ENCODE peak calls at places on chromosome 21, in six cellular contexts. I is A549, V is IMR-90, U is HepG2, M is GM12878, L is K562. A is an unnamed sample.

GRCh38 chr21:8992731-8993174 is 1528.6 kb upstream of the TPTE start:
- DNase-seq in I (no peak), V (no peak), U (peak; percentile 95), M (no peak), L (peak; percentile 42), A (peak; percentile 31)

GRCh38 chr21:29208666-29209059 is 78.2 kb downstream of the MAP3K7CL start:
- DNase-seq in I (no peak), V (peak; percentile 93), U (no peak), M (no peak), L (no peak), A (no peak)

GRCh38 chr21:15034126-15034848 is 30.5 kb downstream of the NRIP1 start:
- DNase-seq in I (no peak), V (peak; percentile 72), U (no peak), M (no peak), L (no peak), A (no peak)

GRCh38 chr21:35051287-35051818 is 2.3 kb upstream of the RUNX1 start:
- DNase-seq in I (peak; percentile 43), V (peak; percentile 80), U (peak; percentile 82), M (no peak), L (peak; percentile 91), A (peak; percentile 74)

GRCh38 chr21:36100971-36101641 is 31.3 kb downstream of the CBR1 start:
- DNase-seq in I (no peak), V (no peak), U (no peak), M (no peak), L (no peak), A (no peak)

GRCh38 chr21:24045775-24046215 is 1561.5 kb downstream of the MRPL39 start:
- DNase-seq in I (no peak), V (peak; percentile 99), U (no peak), M (no peak), L (peak; percentile 5), A (peak; percentile 13)

GRCh38 chr21:25456672-25457071 is 150.6 kb downstream of the MRPL39 start:
- DNase-seq in I (no peak), V (peak; percentile 7), U (no peak), M (peak; percentile 77), L (no peak), A (no peak)

GRCh38 chr21:28663111-28663693 is 329.5 kb downstream of the LTN1 start:
- DNase-seq in I (no peak), V (no peak), U (no peak), M (no peak), L (no peak), A (no peak)

GRCh38 chr21:35593000-35593502 is 467.3 kb downstream of the SETD4 start:
- DNase-seq in I (no peak), V (peak; percentile 70), U (no peak), M (no peak), L (no peak), A (no peak)

GRCh38 chr21:28132713-28133112 is 860.0 kb downstream of the LTN1 start:
- DNase-seq in I (no peak), V (peak; percentile 44), U (no peak), M (no peak), L (no peak), A (no peak)

GRCh38 chr21:42097860-42098259 is 26.7 kb downstream of the UMODL1 start:
- DNase-seq in I (peak; percentile 84), V (peak; percentile 99), U (peak; percentile 55), M (no peak), L (no peak), A (peak; percentile 65)

DNA sequence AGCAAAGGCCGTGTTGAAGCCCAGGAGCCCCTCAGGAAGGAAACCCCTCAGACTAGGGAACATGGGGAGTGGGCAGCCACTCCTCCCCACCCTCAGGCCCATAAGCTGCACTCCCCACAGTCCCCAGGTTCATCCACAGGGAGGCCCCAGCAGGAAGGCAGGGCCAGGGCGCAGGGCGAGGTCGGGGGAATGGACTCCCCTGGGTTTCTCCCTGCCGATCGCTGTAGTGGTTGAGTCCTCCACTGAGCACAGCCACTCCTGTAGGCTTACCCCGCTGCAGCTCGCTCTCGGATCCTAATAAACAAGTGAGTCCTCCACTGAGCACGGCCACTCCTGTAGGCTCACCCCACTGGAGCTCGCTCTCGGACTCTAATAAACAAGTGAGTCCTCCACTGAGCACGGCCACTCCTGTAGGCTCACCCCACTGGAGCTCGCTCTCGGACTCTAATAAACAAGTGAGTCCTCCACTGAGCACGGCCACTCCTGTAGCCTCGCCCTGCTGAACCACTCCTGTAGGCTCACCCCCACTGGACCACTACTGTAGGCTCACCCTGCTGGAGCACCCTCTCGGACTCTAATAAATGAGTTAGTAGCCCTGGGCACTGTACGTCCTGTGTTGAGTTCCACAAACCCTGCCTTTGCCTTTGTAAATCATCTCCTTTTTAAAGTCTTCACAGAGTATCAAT is 16.2 kb upstream of the COL18A1 start:
- DNase-seq in I (no peak), V (no peak), U (no peak), M (no peak), L (no peak), A (no peak)
- TF ChIP-seq BHLHE40 in I (no peak), V (no peak), U (no peak), M (no peak), L (no peak), A (no peak)

DNA sequence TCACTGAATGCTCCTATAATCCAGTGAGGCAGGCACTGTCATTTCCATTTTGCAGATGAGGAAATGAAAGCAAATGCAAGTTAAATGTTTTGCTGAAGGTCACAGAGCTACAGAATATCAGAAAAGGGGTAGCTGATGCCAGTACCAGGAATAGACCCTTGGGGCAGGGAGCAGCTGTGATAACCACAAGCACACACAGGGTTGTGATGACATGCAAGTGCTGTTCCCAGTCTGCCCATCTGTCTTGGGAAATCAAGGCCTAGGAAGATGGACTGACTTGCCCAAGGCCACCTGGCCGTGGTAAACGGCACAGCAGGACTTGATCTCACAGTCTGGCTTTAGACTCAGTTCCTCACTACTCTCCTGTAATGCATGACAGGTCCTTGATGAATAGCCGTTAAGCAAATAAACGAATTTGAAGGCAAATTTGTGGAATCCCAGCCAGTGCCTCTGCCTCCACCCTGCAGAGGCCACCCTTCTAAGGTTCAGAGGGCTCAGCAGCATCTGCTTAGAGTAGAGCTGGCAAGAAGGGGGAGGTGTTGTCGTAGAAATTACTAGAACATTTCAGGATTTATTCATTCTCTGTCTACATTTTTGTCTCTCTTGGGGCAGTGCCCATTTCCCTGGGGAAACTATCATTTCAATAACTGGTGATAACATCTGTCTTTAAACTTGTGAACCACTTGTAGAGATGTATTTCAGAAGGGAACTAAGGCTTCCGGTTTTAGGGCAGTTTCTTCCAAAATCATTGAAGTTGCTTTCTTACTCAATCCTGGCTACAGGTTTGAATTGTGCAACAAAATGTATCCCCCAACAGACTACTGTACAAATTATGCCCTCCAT is 53.2 kb upstream of the MRPS6 start:
- DNase-seq in I (no peak), V (no peak), U (peak; percentile 19), M (peak; percentile 92), L (no peak), A (peak; percentile 21)
- TF ChIP-seq BHLHE40 in I (no peak), V (no peak), U (no peak), M (peak; percentile 47), L (no peak), A (no peak)

GRCh38 chr21:43767498-43767979 is 8.6 kb downstream of the CSTB start:
- DNase-seq in I (no peak), V (no peak), U (no peak), M (no peak), L (no peak), A (no peak)
- TF ChIP-seq BHLHE40 in I (no peak), V (no peak), U (no peak), M (no peak), L (no peak), A (no peak)

GRCh38 chr21:16554522-16554921 is 824.7 kb downstream of the USP25 start:
- DNase-seq in I (no peak), V (no peak), U (no peak), M (no peak), L (no peak), A (no peak)
- TF ChIP-seq BHLHE40 in I (no peak), V (no peak), U (no peak), M (no peak), L (no peak), A (no peak)

A was measured in HEK293T.